ENCODE peak calls at places on chromosomes 12 and 14, in five cellular contexts. H is kidney glomerular epithelial cell; P is activated CD8-positive, alpha-beta T cell treated with anti-CD3 and anti-CD28 coated beads, Interleukin-2, amount 10 ng/mL, durations not matched to agents 7 days and 5 days; M is tibial artery; R is epithelial cell of esophagus. K is an unnamed sample.

GRCh38 chr14:68971411-68972035 is 7.6 kb downstream of the ACTN1 start:
- DNase-seq in P (no peak), R (no peak), H (no peak), M (no peak), K (no peak)

GRCh38 chr12:65269603-65270002 is 8.9 kb upstream of the MSRB3 start:
- DNase-seq in M (no peak), H (no peak), P (no peak), R (peak), K (no peak)

GRCh38 chr12:62931481-62931880 is 3.5 kb downstream of the PPM1H start:
- DNase-seq in R (no peak), M (no peak), H (no peak), P (no peak), K (no peak)

GRCh38 chr12:52022841-52023181 is 16.1 kb downstream of the TAMALIN start:
- DNase-seq in M (no peak), R (no peak), P (no peak), H (no peak), K (peak)

GRCh38 chr14:91103116-91103515 is 10.8 kb upstream of the DGLUCY start:
- DNase-seq in R (no peak), P (no peak), H (no peak), M (no peak), K (no peak)

GRCh38 chr14:106442857-106443256 is 916.5 kb downstream of the TMEM121 start:
- DNase-seq in P (no peak), M (no peak), H (no peak), R (no peak), K (no peak)

GRCh38 chr14:70831382-70831781 is 22.1 kb upstream of the MAP3K9 start:
- DNase-seq in P (no peak), R (no peak), H (no peak), M (no peak), K (no peak)

GRCh38 chr12:99454539-99455172 is 192.9 kb upstream of the GARIN6 start:
- DNase-seq in H (peak), P (no peak), R (no peak), M (no peak), K (no peak)

GRCh38 chr12:60148109-60148508 is 552.3 kb downstream of the SLC16A7 start:
- DNase-seq in R (peak), M (no peak), P (no peak), H (peak), K (no peak)

K was measured in mesendoderm.